ENCODE peak calls at places on chromosomes 7 and 10, in nine cellular contexts. F is H9; K is BE2C; T is HFF-Myc; N is lower leg skin; S is SW 1271; Q is activated CD8-positive, alpha-beta memory T cell treated with anti-CD3 and anti-CD28 coated beads for 48 hours; L is heart left ventricle; A is stimulated activated CD8-positive, alpha-beta memory T cell treated with anti-CD3 and anti-CD28 coated beads, Interleukin-2, amount 100 ng/mL, for 1 hour. P is an unnamed sample.
A peak's percentile ranks its signal among the peaks of the same experiment; 100 is the strongest.

GRCh38 chr10:74683621-74684114 is 142.7 kb upstream of the KAT6B start:
- DNase-seq in F (no peak), K (no peak), T (no peak), N (no peak), S (no peak), Q (no peak), L (no peak), A (no peak), P (no peak)

GRCh38 chr10:68647928-68648327 is 73.1 kb upstream of the CCAR1 start:
- DNase-seq in F (no peak), K (no peak), T (peak; percentile 61), N (no peak), S (no peak), Q (no peak), L (no peak), A (no peak), P (no peak)

GRCh38 chr7:28411876-28412662 is at the start of gene CREB5:
- DNase-seq in F (peak; percentile 35), K (no peak), T (no peak), N (no peak), S (no peak), Q (no peak), L (peak; percentile 14), A (no peak), P (no peak)

GRCh38 chr7:143410523-143411004 is 1.9 kb upstream of the EPHA1 start:
- DNase-seq in F (peak; percentile 83), K (no peak), T (no peak), N (no peak), S (no peak), Q (no peak), L (no peak), A (no peak), P (peak; percentile 69)

GRCh38 chr7:32290015-32290414 is 200.2 kb downstream of the LSM5 start:
- DNase-seq in F (no peak), K (peak; percentile 19), T (no peak), N (no peak), S (no peak), Q (no peak), L (peak; percentile 61), A (no peak), P (no peak)

GRCh38 chr7:5382281-5383041 is 41.2 kb downstream of the TNRC18 start:
- DNase-seq in F (peak; percentile 68), K (peak; percentile 89), T (no peak), N (no peak), S (no peak), Q (no peak), L (no peak), A (no peak), P (no peak)

GRCh38 chr7:50826371-50827172 is 43.9 kb upstream of the GRB10 start:
- DNase-seq in F (no peak), K (no peak), T (peak; percentile 72), N (no peak), S (peak; percentile 74), Q (peak; percentile 8), L (no peak), A (no peak), P (peak; percentile 76)

GRCh38 chr10:51696251-51696650 is 3.1 kb downstream of the CSTF2T start:
- DNase-seq in F (no peak), K (no peak), T (no peak), N (no peak), S (no peak), Q (no peak), L (no peak), A (no peak), P (no peak)

GRCh38 chr10:123930340-123931001 is 38.9 kb upstream of the CPXM2 start:
- DNase-seq in F (no peak), K (no peak), T (peak; percentile 19), N (peak; percentile 27), S (no peak), Q (no peak), L (no peak), A (no peak), P (no peak)

GRCh38 chr10:124126711-124127385 is 33.5 kb upstream of the CHST15 start:
- DNase-seq in F (no peak), K (peak; percentile 65), T (no peak), N (no peak), S (no peak), Q (no peak), L (no peak), A (no peak), P (no peak)

GRCh38 chr7:103637726-103638125 is 191.7 kb upstream of the SLC26A5 start:
- DNase-seq in F (no peak), K (no peak), T (no peak), N (no peak), S (no peak), Q (no peak), L (no peak), A (no peak), P (no peak)

GRCh38 chr7:85749715-85750453 is 563.0 kb upstream of the SEMA3D start:
- DNase-seq in F (peak; percentile 74), K (no peak), T (no peak), N (no peak), S (no peak), Q (no peak), L (no peak), A (no peak), P (peak; percentile 50)

GRCh38 chr10:13158401-13158800 is 3.0 kb upstream of the MCM10 start:
- DNase-seq in F (no peak), K (peak; percentile 14), T (no peak), N (no peak), S (no peak), Q (no peak), L (no peak), A (no peak), P (no peak)

GRCh38 chr7:45595809-45596664 is 21.9 kb downstream of the ADCY1 start:
- DNase-seq in F (peak; percentile 12), K (no peak), T (no peak), N (no peak), S (no peak), Q (no peak), L (no peak), A (no peak), P (peak; percentile 46)

GRCh38 chr7:157980774-157981173 is 606.8 kb downstream of the PTPRN2 start:
- DNase-seq in F (peak; percentile 25), K (no peak), T (no peak), N (no peak), S (no peak), Q (no peak), L (no peak), A (no peak), P (peak; percentile 47)

GRCh38 chr10:693506-693905 is 4.0 kb upstream of the DIP2C start:
- DNase-seq in F (no peak), K (no peak), T (no peak), N (no peak), S (no peak), Q (no peak), L (no peak), A (no peak), P (no peak)

P was measured in islet precursor cell.